ENCODE peak calls at places on chromosomes 12 and 14, in five cellular contexts. P is sigmoid colon, S is pancreas, X is spleen, F is MM.1S. G is an unnamed sample.

GRCh38 chr14:101972126-101972785 is 7.9 kb downstream of the DYNC1H1 start:
- DNase-seq in P (peak; percentile 95), S (peak; percentile 85), X (no peak), F (no peak), G (peak; percentile 78)

GRCh38 chr14:105855246-105855892 is 329.0 kb downstream of the TMEM121 start:
- DNase-seq in P (peak; percentile 56), S (no peak), X (peak; percentile 79), F (no peak), G (no peak)

GRCh38 chr14:105126126-105126969 is 42.2 kb downstream of the JAG2 start:
- DNase-seq in P (no peak), S (no peak), X (no peak), F (no peak), G (no peak)

GRCh38 chr12:65004270-65004669 is 116.8 kb downstream of the WIF1 start:
- DNase-seq in P (no peak), S (no peak), X (no peak), F (no peak), G (no peak)

GRCh38 chr12:93581370-93581769 is 8.9 kb downstream of the SOCS2 start:
- DNase-seq in P (no peak), S (no peak), X (no peak), F (no peak), G (no peak)

GRCh38 chr12:107731376-107731775 is 29.6 kb downstream of the PRDM4 start:
- DNase-seq in P (no peak), S (no peak), X (no peak), F (no peak), G (no peak)

GRCh38 chr14:24366375-24366663 is 1.7 kb upstream of the NFATC4 start:
- DNase-seq in P (no peak), S (no peak), X (no peak), F (no peak), G (no peak)

GRCh38 chr12:106004289-106004688 is 134.5 kb downstream of the NUAK1 start:
- DNase-seq in P (no peak), S (no peak), X (no peak), F (no peak), G (no peak)

GRCh38 chr14:61927015-61927414 is 164.8 kb downstream of the SNAPC1 start:
- DNase-seq in P (no peak), S (no peak), X (no peak), F (no peak), G (no peak)

GRCh38 chr14:53391156-53391555 is 238.0 kb upstream of the DDHD1 start:
- DNase-seq in P (no peak), S (no peak), X (no peak), F (no peak), G (no peak)

GRCh38 chr14:91311284-91311662 is 66.8 kb upstream of the GPR68 start:
- DNase-seq in P (no peak), S (no peak), X (peak; percentile 77), F (no peak), G (no peak)

GRCh38 chr12:119695034-119695433 is 27.1 kb downstream of the PRKAB1 start:
- DNase-seq in P (no peak), S (no peak), X (no peak), F (no peak), G (no peak)

GRCh38 chr12:19311165-19311564 is 128.1 kb upstream of the AEBP2 start:
- DNase-seq in P (no peak), S (no peak), X (no peak), F (no peak), G (no peak)

GRCh38 chr12:89084751-89085150 is 267.6 kb downstream of the DUSP6 start:
- DNase-seq in P (no peak), S (no peak), X (no peak), F (no peak), G (no peak)

GRCh38 chr14:99595524-99595923 is 8.5 kb downstream of the CCDC85C start:
- DNase-seq in P (no peak), S (no peak), X (no peak), F (no peak), G (no peak)
- H3K27ac ChIP-seq in P (peak overlapping the region; percentile 97), S (peak overlapping the region; percentile 58), X (peak overlapping the region; percentile 73), F (peak overlapping the region; percentile 69), G (no peak overlapping the region)

GRCh38 chr14:99509871-99510555 is 28.8 kb downstream of the CCNK start:
- DNase-seq in P (no peak), S (peak; percentile 13), X (peak; percentile 72), F (no peak), G (no peak)

GRCh38 chr14:99512110-99512449 is 30.9 kb downstream of the CCNK start:
- DNase-seq in P (no peak), S (no peak), X (no peak), F (no peak), G (no peak)

GRCh38 chr14:99512571-99513182 is 31.5 kb downstream of the CCNK start:
- DNase-seq in P (no peak), S (no peak), X (no peak), F (no peak), G (no peak)

GRCh38 chr14:99510556-99511139 is 29.4 kb downstream of the CCNK start:
- DNase-seq in P (no peak), S (no peak), X (no peak), F (no peak), G (no peak)

GRCh38 chr14:99511421-99512109 is 30.4 kb downstream of the CCNK start:
- DNase-seq in P (peak; percentile 78), S (peak; percentile 15), X (peak; percentile 68), F (no peak), G (peak; percentile 61)
- H3K27ac ChIP-seq in P (peak overlapping the region; percentile 86), S (no peak overlapping the region), X (no peak overlapping the region), F (no peak overlapping the region), G (no peak overlapping the region)

DNA sequence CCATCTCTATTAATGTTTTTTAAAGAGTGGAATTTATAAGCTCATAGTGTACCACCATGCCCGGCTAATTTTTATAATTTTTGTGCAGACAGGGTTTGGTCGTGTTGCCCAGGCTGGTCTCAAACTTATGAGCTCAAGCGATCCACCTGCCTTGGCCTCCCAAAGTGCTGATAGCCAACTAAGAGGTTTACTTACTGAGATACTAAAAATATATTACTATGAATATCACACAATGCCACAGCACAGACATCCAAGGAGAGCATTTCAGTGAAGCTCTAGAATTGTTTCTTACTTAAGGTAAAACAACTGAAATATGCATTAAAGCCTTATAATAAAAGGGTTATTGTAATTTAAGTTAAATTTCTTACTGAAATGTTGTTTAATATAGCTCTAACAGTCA is 99.5 kb downstream of the SLC41A2 start:
- DNase-seq in P (no peak), S (no peak), X (no peak), F (no peak), G (no peak)
- H3K27ac ChIP-seq in P (no peak overlapping the region), S (no peak overlapping the region), X (no peak overlapping the region), F (no peak overlapping the region), G (peak overlapping the region; percentile 71)

DNA sequence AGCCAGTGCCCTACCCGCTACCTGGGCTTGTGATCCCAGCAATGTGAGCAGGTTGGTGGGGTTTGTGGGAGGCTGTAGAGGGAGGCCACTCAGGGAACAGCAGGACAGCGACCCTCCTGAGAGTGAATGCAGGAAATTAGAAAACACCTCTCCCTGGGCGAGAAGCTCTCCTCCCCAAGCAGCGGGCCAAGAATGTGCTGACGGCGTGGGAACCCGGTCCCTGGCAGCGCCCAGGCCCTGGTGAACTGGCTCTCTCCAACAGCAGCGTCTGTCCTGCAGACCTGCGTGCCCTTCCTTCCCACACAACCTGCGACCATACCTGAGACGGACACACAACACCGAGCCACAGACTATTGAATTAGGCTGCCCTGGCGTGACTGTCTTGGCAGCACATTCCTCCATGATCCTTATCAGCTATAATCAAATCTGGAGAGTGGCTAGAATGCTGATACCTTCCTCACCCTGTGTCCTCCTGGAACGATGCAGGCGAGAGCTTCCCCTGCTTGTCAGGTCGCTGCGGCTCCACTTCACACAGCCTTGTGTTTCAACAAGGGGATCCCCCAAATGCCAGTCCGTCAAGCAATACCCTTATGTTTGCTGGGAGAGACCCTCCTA is 114.8 kb upstream of the GSC start:
- DNase-seq in P (no peak), S (peak; percentile 25), X (peak; percentile 45), F (no peak), G (no peak)
- H3K27ac ChIP-seq in P (no peak overlapping the region), S (peak overlapping the region; percentile 22), X (no peak overlapping the region), F (no peak overlapping the region), G (no peak overlapping the region)

GRCh38 chr12:92553389-92553788 is 149.4 kb upstream of the PLEKHG7 start:
- DNase-seq in P (peak; percentile 71), S (no peak), X (peak; percentile 75), F (no peak), G (no peak)
- H3K27ac ChIP-seq in P (no peak overlapping the region), S (peak overlapping the region; percentile 60), X (peak overlapping the region; percentile 68), F (no peak overlapping the region), G (peak overlapping the region; percentile 64)

DNA sequence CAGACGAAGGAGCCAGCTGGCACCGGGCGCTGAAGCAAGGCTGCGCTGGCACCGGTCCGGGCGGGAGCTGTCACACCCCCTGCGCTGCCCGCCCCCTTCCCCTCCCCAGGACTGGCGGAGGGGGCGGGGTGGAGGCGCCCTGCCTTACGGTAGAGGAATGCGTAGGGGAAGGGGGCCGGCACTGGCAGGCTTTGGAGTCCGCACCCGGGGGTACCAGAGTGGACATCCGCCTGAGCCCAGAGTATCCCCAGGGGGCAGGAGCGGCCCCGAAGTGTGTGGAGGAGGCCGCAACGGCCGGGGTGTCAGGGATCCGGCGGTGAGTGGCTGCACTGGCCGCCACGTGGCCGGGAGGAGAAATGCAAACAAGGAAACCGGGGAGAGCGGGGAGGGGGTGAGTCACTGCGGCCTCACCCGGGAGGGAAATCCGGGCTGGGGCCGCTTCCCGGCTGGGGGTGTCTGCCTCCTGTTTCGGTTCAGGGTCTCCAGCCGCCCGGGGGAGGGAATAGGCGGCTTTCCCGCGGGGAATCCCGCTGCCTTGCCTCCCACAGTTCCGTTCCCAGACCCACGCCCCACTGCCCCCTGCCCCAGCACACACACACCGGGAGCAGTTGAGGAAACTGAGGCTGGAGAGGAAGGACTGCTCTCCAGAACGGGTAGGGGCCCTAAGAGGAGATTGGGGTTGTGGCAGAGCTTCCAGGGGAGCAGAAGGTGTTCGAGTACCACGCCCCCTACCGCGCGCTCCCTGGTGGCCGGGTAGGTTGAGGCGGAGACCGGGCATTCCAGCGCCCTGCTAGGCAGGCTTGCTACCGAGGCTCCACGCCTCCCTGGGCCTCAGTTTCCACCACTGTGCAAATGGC is at the start of gene RAPGEF3:
- DNase-seq in P (peak; percentile 93), S (peak; percentile 88), X (peak; percentile 94), F (peak; percentile 66), G (peak; percentile 87)
- H3K27ac ChIP-seq in P (peak within 1 kb of the TSS; percentile 79), S (peak within 1 kb of the TSS; percentile 35), X (peak within 1 kb of the TSS; percentile 52), F (no peak within 1 kb of the TSS), G (peak within 1 kb of the TSS; percentile 57)

G was measured in psoas muscle.